ENCODE peak calls at places on chromosomes 5 and 9, in ten cellular contexts. Z is upper lobe of left lung, A is HCT116, Q is astrocyte of the cerebellum, G is coronary artery, B is PC-3, M is colonic mucosa, P is cardiac muscle cell, X is foreskin fibroblast, R is body of pancreas. L is an unnamed sample.

GRCh38 chr9:127535834-127536233 is 76.2 kb upstream of the STXBP1 start:
- DNase-seq in P (no peak), Z (no peak), Q (no peak), A (no peak), M (no peak), G (no peak), R (peak), B (no peak), X (no peak), L (peak)

GRCh38 chr5:137822158-137822764 is 45.4 kb upstream of the MYOT start:
- DNase-seq in P (peak), X (no peak), Z (peak), B (peak), Q (peak), M (peak), R (peak), G (no peak), A (peak), L (peak)

GRCh38 chr9:76371901-76372300 is 22.3 kb downstream of the RFK start:
- DNase-seq in P (peak), X (peak), Z (no peak), G (no peak), A (no peak), B (peak), R (no peak), M (no peak), Q (no peak), L (peak)

GRCh38 chr5:169119287-169120048 is 181.5 kb downstream of the SLIT3 start:
- DNase-seq in R (no peak), X (no peak), Z (no peak), M (no peak), G (no peak), P (no peak), Q (no peak), B (no peak), A (no peak), L (no peak)

GRCh38 chr5:79702606-79703380 is 13.2 kb downstream of the CMYA5 start:
- DNase-seq in G (no peak), M (no peak), P (peak), Z (no peak), A (no peak), X (peak), B (peak), R (no peak), Q (no peak), L (peak)

GRCh38 chr5:2282034-2282690 is 399.4 kb upstream of the IRX4 start:
- DNase-seq in Z (no peak), G (no peak), A (no peak), Q (no peak), P (no peak), M (no peak), R (no peak), B (no peak), X (no peak), L (no peak)

GRCh38 chr5:36279054-36279698 is 22.5 kb downstream of the RANBP3L start:
- DNase-seq in P (peak), Q (no peak), A (no peak), G (no peak), Z (no peak), M (no peak), B (peak), R (no peak), X (no peak), L (peak)

GRCh38 chr5:146331257-146331822 is 7.3 kb upstream of the POU4F3 start:
- DNase-seq in X (no peak), B (no peak), P (no peak), R (no peak), Q (no peak), G (no peak), M (no peak), Z (no peak), A (no peak), L (no peak)

GRCh38 chr9:108002296-108003056 is 512.9 kb upstream of the KLF4 start:
- DNase-seq in X (no peak), P (peak), B (no peak), Z (no peak), M (peak), Q (no peak), G (no peak), A (peak), R (no peak), L (peak)

GRCh38 chr5:73625905-73626811 is at the start of gene ARHGEF28:
- DNase-seq in A (no peak), B (peak), R (peak), P (peak), Z (peak), X (peak), G (peak), M (peak), Q (no peak), L (peak)

GRCh38 chr5:34538026-34538672 is 118.0 kb upstream of the RAI14 start:
- DNase-seq in G (no peak), Q (no peak), X (no peak), Z (no peak), M (no peak), B (peak), P (peak), R (no peak), A (no peak), L (peak)

GRCh38 chr9:121271368-121272351 is 3.7 kb downstream of the GSN start:
- DNase-seq in X (peak), B (no peak), P (peak), Q (peak), M (no peak), R (no peak), A (no peak), G (peak), Z (no peak), L (peak)

GRCh38 chr9:136961279-136962065 is 9.4 kb downstream of the LCN12 start:
- DNase-seq in M (no peak), Z (peak), A (no peak), X (no peak), G (no peak), B (no peak), P (peak), Q (no peak), R (no peak), L (no peak)

GRCh38 chr5:94725142-94725541 is 106.7 kb downstream of the SLF1 start:
- DNase-seq in X (no peak), Q (no peak), R (no peak), Z (no peak), A (no peak), P (no peak), M (no peak), G (no peak), B (no peak), L (no peak)

GRCh38 chr9:124535846-124536245 is 28.6 kb upstream of the NR5A1 start:
- DNase-seq in R (no peak), G (no peak), B (no peak), Q (no peak), P (no peak), M (no peak), A (no peak), X (no peak), Z (no peak), L (no peak)

GRCh38 chr9:123789893-123790292 is 140.0 kb downstream of the DENND1A start:
- DNase-seq in A (no peak), Q (no peak), R (no peak), B (no peak), X (no peak), Z (no peak), P (peak), M (no peak), G (no peak), L (no peak)

GRCh38 chr5:107389769-107390168 is 281.0 kb downstream of the EFNA5 start:
- DNase-seq in M (no peak), G (no peak), R (no peak), A (no peak), Q (no peak), Z (no peak), X (no peak), B (peak), P (no peak), L (no peak)

GRCh38 chr5:136082390-136083193 is 50.1 kb upstream of the SMAD5 start:
- DNase-seq in M (peak), R (peak), P (peak), Q (peak), B (peak), A (peak), Z (no peak), G (peak), X (peak), L (peak)

GRCh38 chr5:136743052-136743451 is 377.7 kb upstream of the TRPC7 start:
- DNase-seq in Z (no peak), M (no peak), A (no peak), Q (no peak), X (no peak), P (no peak), B (no peak), R (no peak), G (no peak), L (no peak)

GRCh38 chr9:131203438-131204219 is 72.7 kb downstream of the FAM78A start:
- DNase-seq in R (no peak), B (no peak), Z (no peak), X (no peak), Q (no peak), M (no peak), G (no peak), A (no peak), P (no peak), L (no peak)

GRCh38 chr5:168527756-168528295 is 1.3 kb upstream of the FBLL1 start:
- DNase-seq in B (no peak), A (no peak), R (no peak), Z (no peak), Q (no peak), X (no peak), G (no peak), M (no peak), P (no peak), L (no peak)

GRCh38 chr5:61771062-61771461 is 439.0 kb downstream of the ZSWIM6 start:
- DNase-seq in G (no peak), R (no peak), B (no peak), Z (no peak), X (no peak), M (no peak), P (no peak), A (no peak), Q (no peak), L (no peak)

GRCh38 chr5:14628346-14628745 is 36.2 kb upstream of the OTULIN start:
- DNase-seq in Q (peak), G (no peak), A (no peak), Z (no peak), M (peak), B (peak), R (peak), P (peak), X (peak), L (peak)

GRCh38 chr9:135584934-135585333 is 23.4 kb downstream of the PAEP start:
- DNase-seq in Q (no peak), R (no peak), B (no peak), P (peak), G (peak), A (no peak), X (no peak), Z (no peak), M (no peak), L (no peak)

GRCh38 chr5:179920175-179920574 is 12.5 kb upstream of the TBC1D9B start:
- DNase-seq in R (no peak), M (no peak), Z (no peak), Q (no peak), X (no peak), G (no peak), P (no peak), B (no peak), A (no peak), L (no peak)

GRCh38 chr9:14768561-14769234 is 46.2 kb upstream of the CER1 start:
- DNase-seq in Q (peak), A (peak), X (peak), P (peak), Z (no peak), R (peak), G (no peak), M (no peak), B (peak), L (peak)

GRCh38 chr5:112938286-112938685 is 16.3 kb upstream of the REEP5 start:
- DNase-seq in P (no peak), X (no peak), Q (no peak), R (no peak), Z (no peak), G (no peak), A (no peak), B (no peak), M (no peak), L (no peak)

GRCh38 chr5:114055318-114055788 is 306.5 kb upstream of the KCNN2 start:
- DNase-seq in M (peak), P (peak), G (no peak), Q (peak), R (peak), A (no peak), X (peak), Z (peak), B (no peak), L (peak)

GRCh38 chr5:73963021-73963420 is 337.0 kb downstream of the ARHGEF28 start:
- DNase-seq in X (no peak), P (peak), A (no peak), Q (peak), B (peak), R (peak), M (no peak), Z (no peak), G (no peak), L (no peak)

GRCh38 chr5:133489632-133490031 is 122.7 kb downstream of the FSTL4 start:
- DNase-seq in R (no peak), Q (no peak), P (no peak), A (peak), M (no peak), X (no peak), Z (no peak), B (peak), G (no peak), L (no peak)
- TF ChIP-seq CTCF in R (no peak), Q (no peak), P (no peak), A (peak), M (peak), X (no peak), Z (no peak), B (peak), G (no peak), L (no peak)

DNA sequence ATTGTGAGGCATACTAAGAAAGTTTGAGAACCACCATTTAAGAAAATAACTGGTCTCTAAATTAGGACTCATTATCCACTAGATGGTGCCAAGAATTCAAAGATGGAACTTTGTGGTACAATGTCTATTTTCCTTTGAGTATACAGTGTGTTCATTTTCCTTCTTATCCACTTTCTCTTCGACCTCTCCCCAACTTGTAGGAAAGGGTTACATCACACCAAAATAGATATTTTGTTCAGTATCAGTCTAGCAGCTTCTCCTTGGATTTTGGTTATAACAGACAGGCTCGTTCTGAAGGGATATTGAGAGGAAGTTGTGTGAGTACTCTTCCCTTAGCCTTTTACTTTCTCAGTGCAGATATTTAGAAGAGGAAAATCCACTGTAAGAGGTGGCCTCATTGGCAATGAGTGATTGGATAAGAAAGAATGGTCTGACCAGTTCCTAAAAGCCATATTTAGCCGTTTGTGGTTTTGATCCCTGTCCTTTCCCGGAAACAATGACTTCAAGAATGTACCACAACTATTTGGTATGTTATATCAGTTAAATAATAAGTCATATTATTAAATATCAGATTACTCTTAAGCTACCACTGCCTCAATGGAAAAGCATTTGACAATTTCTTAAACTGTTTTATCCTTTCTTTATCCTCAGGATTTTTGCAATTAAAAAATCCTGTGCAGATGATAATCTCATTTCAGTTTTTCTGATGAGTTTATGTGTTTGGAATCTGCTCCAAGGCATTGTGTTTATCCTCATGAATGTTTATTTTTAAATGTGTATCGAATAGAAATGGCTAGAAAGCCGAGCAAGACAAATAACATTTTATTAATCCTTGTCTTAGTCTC is 69.0 kb upstream of the GRAMD2B start:
- DNase-seq in A (peak), Z (no peak), M (no peak), G (no peak), X (peak), B (peak), Q (peak), R (no peak), P (peak), L (peak)
- H3K4me3 ChIP-seq in A (peak), Z (no peak), M (no peak), G (peak), X (peak), B (peak), Q (no peak), R (no peak), P (no peak), L (peak)

GRCh38 chr5:123389794-123390193 is 33.4 kb downstream of the CEP120 start:
- DNase-seq in M (no peak), Q (no peak), R (no peak), P (no peak), X (no peak), A (no peak), Z (no peak), G (no peak), B (no peak), L (no peak)
- TF ChIP-seq CTCF in M (no peak), Q (no peak), R (no peak), P (no peak), X (no peak), A (no peak), Z (no peak), G (no peak), B (no peak), L (no peak)

DNA sequence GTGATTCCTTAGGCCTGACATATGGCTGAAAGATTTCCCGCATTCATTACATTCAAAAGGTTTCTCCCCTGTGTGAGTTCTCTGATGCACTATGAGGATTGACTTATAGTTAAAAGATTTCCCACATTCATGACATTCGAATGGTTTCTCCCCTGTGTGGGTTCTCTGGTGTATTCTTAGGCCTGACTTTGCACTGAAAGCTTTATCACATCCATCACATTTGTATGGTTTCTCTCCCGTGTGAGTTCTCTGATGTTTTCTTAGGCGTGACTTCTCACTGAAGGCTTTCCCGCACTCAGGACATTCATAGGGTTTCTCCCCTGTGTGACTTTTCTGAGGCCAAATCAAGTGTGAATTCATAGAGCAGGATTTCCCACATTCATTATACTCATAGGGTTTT is 35.8 kb downstream of the ZNF782 start:
- DNase-seq in G (no peak), A (no peak), P (no peak), Q (no peak), M (no peak), R (no peak), X (no peak), B (no peak), Z (no peak), L (no peak)
- H3K4me3 ChIP-seq in G (peak), A (no peak), P (no peak), Q (no peak), M (no peak), R (no peak), X (no peak), B (no peak), Z (no peak), L (no peak)

DNA sequence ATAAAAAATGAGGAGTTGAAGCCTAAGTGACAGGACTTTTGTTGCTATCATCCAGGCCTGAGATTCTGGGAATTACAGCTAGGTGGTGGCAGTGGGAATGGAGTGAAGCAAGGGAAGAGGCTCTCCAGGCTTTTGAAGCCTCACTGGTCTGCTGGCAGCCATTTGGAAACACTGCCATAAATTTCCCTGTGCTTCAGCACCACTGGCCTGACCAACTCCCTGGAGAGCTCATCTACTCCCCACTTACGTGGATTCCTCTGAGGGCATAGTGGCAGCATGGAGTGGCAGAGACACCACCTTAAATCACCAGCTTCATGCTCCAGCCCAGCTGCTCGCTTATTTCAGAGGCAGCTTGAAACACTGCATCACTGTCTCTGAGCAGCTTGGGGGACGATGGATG is 518.2 kb downstream of the TLR4 start:
- DNase-seq in Q (no peak), R (no peak), X (no peak), M (no peak), G (no peak), Z (no peak), A (no peak), P (no peak), B (no peak), L (no peak)
- TF ChIP-seq CTCF in Q (no peak), R (no peak), X (no peak), M (no peak), G (no peak), Z (no peak), A (no peak), P (no peak), B (no peak), L (no peak)

DNA sequence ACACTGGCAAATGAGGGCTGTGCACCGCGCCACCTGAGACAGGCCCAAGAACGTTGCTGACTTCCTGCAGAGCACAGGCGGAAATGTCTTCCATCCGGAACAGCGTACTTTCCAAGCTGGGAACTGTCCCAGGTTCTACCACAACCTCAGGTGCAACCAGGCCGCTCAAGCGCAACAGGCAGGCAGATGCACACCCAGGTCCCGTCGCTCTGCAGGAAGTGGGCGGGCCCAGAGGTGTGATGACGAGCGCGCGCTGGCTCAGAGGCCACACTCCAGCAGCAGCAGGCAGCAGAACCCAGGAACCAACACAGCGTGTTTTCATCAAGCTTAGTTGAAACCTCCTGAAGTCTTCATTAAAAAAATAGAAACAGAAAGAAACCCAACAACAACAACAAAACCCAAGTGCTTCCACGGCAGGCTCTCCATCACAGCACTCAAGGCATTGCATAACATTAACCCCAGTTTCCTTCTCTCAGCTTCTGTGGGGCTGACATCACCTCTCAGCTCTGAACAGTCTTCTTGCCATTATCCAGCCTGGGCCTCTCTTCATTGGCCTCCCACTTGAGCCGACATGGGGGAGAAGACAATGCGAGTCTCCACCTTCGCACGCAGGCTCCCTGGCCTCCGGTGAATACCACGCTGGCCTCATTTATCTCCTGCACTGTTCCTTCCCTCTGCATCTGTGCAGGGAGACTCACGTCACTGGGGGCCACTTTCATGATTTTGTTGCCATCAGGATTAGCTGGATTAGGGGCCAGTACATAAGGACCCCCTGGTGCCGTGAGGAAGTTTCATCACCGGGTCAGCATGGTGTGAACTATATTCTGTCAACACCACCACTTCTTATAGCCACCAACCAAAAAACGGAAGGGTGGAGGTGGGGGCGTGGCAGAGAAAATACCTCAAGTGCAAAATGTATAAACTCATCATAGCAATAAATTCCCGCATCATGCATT is 22.1 kb downstream of the PTCH1 start:
- DNase-seq in Z (peak), R (peak), G (no peak), Q (no peak), X (no peak), M (peak), B (peak), A (no peak), P (no peak), L (no peak)
- H3K4me3 ChIP-seq in Z (no peak), R (no peak), G (no peak), Q (peak), X (no peak), M (peak), B (peak), A (no peak), P (no peak), L (no peak)